ENCODE peak calls at places on chromosomes 7 and 10, in eight cellular contexts. X is A549, Y is upper lobe of left lung, D is stomach, A is GM12878, E is K562, C is tibial nerve, W is H1. H is an unnamed sample.

GRCh38 chr7:99392046-99392445 is 16.4 kb downstream of the PDAP1 start:
- DNase-seq in X (no peak), Y (no peak), D (no peak), A (no peak), E (no peak), C (no peak), W (no peak), H (no peak)

GRCh38 chr7:84013616-84014240 is 180.9 kb downstream of the SEMA3A start:
- DNase-seq in X (no peak), Y (no peak), D (no peak), A (no peak), E (no peak), C (no peak), W (no peak), H (no peak)

GRCh38 chr7:25289522-25289921 is 61.2 kb upstream of the NPVF start:
- DNase-seq in X (no peak), Y (no peak), D (no peak), A (no peak), E (no peak), C (no peak), W (no peak), H (no peak)

GRCh38 chr10:73159038-73159648 is 8.7 kb downstream of the ECD start:
- DNase-seq in X (peak; percentile 49), Y (no peak), D (peak; percentile 64), A (peak; percentile 30), E (peak; percentile 79), C (peak; percentile 40), W (peak; percentile 60), H (peak; percentile 74)

GRCh38 chr10:63628526-63629362 is 107.5 kb downstream of the REEP3 start:
- DNase-seq in X (no peak), Y (no peak), D (peak; percentile 60), A (peak; percentile 72), E (peak; percentile 80), C (peak; percentile 16), W (no peak), H (peak; percentile 36)

GRCh38 chr10:92290076-92290836 is 622 bp downstream of the CPEB3 start:
- DNase-seq in X (peak; percentile 43), Y (no peak), D (peak; percentile 61), A (no peak), E (peak; percentile 51), C (no peak), W (no peak), H (no peak)

GRCh38 chr10:131002031-131002861 is 309.3 kb downstream of the TCERG1L start:
- DNase-seq in X (no peak), Y (peak; percentile 23), D (no peak), A (no peak), E (no peak), C (no peak), W (peak; percentile 59), H (no peak)

GRCh38 chr10:46229144-46229563 is 57.6 kb upstream of the ANTXRL start:
- DNase-seq in X (peak; percentile 56), Y (no peak), D (peak; percentile 13), A (no peak), E (peak; percentile 65), C (no peak), W (peak; percentile 86), H (peak; percentile 2)

GRCh38 chr7:80488851-80489370 is 23.0 kb downstream of the GNAT3 start:
- DNase-seq in X (no peak), Y (no peak), D (no peak), A (no peak), E (no peak), C (no peak), W (no peak), H (no peak)

GRCh38 chr10:100025528-100026070 is 15.9 kb upstream of the DNMBP start:
- DNase-seq in X (no peak), Y (no peak), D (no peak), A (no peak), E (no peak), C (no peak), W (no peak), H (no peak)

GRCh38 chr10:127945948-127946347 is 39.0 kb downstream of the PTPRE start:
- DNase-seq in X (no peak), Y (no peak), D (no peak), A (no peak), E (no peak), C (no peak), W (no peak), H (no peak)

GRCh38 chr7:141462958-141463357 is 88.3 kb upstream of the AGK start:
- DNase-seq in X (no peak), Y (no peak), D (no peak), A (no peak), E (no peak), C (no peak), W (no peak), H (no peak)

GRCh38 chr10:77310288-77310687 is 327.3 kb downstream of the KCNMA1 start:
- DNase-seq in X (no peak), Y (no peak), D (no peak), A (no peak), E (no peak), C (no peak), W (no peak), H (no peak)

GRCh38 chr10:79380125-79380917 is 33.1 kb downstream of the PPIF start:
- DNase-seq in X (peak; percentile 20), Y (no peak), D (peak; percentile 55), A (no peak), E (no peak), C (no peak), W (no peak), H (peak; percentile 65)

GRCh38 chr7:44973610-44974401 is 5.0 kb downstream of the MYO1G start:
- DNase-seq in X (peak; percentile 35), Y (no peak), D (peak; percentile 60), A (no peak), E (peak; percentile 85), C (no peak), W (no peak), H (no peak)

GRCh38 chr7:7354674-7355073 is 172.3 kb downstream of the C1GALT1 start:
- DNase-seq in X (no peak), Y (no peak), D (no peak), A (no peak), E (no peak), C (no peak), W (no peak), H (no peak)

GRCh38 chr10:37703833-37704382 is 153.5 kb downstream of the ZNF248 start:
- DNase-seq in X (no peak), Y (no peak), D (no peak), A (no peak), E (no peak), C (no peak), W (no peak), H (no peak)

GRCh38 chr7:33632840-33633239 is 272.5 kb upstream of the BMPER start:
- DNase-seq in X (no peak), Y (no peak), D (no peak), A (no peak), E (no peak), C (no peak), W (no peak), H (no peak)

GRCh38 chr7:21617513-21617912 is 74.7 kb downstream of the DNAH11 start:
- DNase-seq in X (no peak), Y (no peak), D (no peak), A (no peak), E (no peak), C (no peak), W (no peak), H (no peak)

DNA sequence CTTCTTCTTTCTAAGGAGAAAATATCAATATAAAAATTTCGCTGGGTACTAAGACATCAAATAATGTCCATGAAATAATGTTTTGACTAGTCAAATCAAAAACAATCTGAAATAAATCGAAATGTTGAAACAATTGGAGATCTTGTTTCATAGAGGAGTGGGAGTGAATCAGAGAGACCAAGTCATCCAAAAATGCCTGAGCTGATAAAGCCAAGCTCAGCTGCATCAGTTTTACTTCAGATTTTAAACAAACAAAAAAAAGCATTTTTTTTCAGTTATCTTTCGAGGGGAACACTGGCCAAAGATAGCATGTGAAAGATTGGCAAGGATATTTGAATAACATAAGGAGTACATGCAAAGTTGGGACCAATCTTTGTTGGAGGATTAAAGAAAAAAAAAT is 47.3 kb downstream of the RHOBTB1 start:
- DNase-seq in X (no peak), Y (no peak), D (no peak), A (no peak), E (no peak), C (no peak), W (no peak), H (no peak)
- TF ChIP-seq EP300 in X (no peak), Y (no peak), D (no peak), A (no peak), E (no peak), C (no peak), W (no peak), H (no peak)

GRCh38 chr7:158382363-158382988 is 205.1 kb downstream of the PTPRN2 start:
- DNase-seq in X (no peak), Y (no peak), D (no peak), A (no peak), E (no peak), C (no peak), W (no peak), H (no peak)

GRCh38 chr7:158384746-158385145 is 202.9 kb downstream of the PTPRN2 start:
- DNase-seq in X (no peak), Y (no peak), D (no peak), A (no peak), E (no peak), C (no peak), W (no peak), H (no peak)

GRCh38 chr7:158383665-158384064 is 204.0 kb downstream of the PTPRN2 start:
- DNase-seq in X (no peak), Y (no peak), D (no peak), A (no peak), E (no peak), C (no peak), W (no peak), H (no peak)

GRCh38 chr7:158378978-158379377 is 208.6 kb downstream of the PTPRN2 start:
- DNase-seq in X (no peak), Y (peak; percentile 32), D (no peak), A (no peak), E (no peak), C (no peak), W (no peak), H (no peak)

GRCh38 chr7:158381956-158382355 is 205.7 kb downstream of the PTPRN2 start:
- DNase-seq in X (no peak), Y (no peak), D (no peak), A (no peak), E (no peak), C (no peak), W (no peak), H (no peak)
- TF ChIP-seq EP300 in X (no peak), Y (no peak), D (no peak), A (no peak), E (no peak), C (no peak), W (no peak), H (no peak)

GRCh38 chr7:129975309-129975708 is 22.5 kb upstream of the UBE2H start:
- DNase-seq in X (no peak), Y (no peak), D (no peak), A (no peak), E (no peak), C (no peak), W (no peak), H (no peak)
- TF ChIP-seq EP300 in X (no peak), Y (no peak), D (no peak), A (no peak), E (no peak), C (no peak), W (no peak), H (no peak)

DNA sequence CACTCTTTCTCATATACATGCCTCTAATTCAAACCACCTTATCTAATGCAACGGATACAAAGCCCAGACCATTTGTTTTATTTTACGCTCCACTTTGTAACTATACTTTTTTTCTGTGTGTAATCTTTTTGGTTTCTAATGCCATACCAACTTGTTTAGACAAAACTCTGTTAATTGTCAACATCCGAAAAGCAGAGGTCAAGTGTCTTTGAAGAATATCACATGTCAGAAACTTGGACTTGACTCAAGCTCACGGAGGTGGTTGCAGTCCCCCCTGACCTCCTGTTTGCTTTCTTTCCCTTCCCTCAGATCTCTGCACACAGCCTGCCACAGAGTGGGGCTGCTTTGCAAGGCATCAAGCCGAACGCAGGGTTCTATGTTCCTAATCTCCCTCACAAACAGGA is 698.9 kb downstream of the PARD3 start:
- DNase-seq in X (no peak), Y (no peak), D (no peak), A (no peak), E (no peak), C (no peak), W (peak; percentile 31), H (no peak)
- TF ChIP-seq EP300 in X (no peak), Y (no peak), D (no peak), A (no peak), E (no peak), C (no peak), W (no peak), H (no peak)